ENCODE peak calls at places on chromosome 18, in nine cellular contexts. One of them, this sample, is unnamed.

GRCh38 chr18:9242987-9243386 is 91.6 kb upstream of the TWSG1 start:
- DNase-seq in CD4-positive, alpha-beta T cell: no peak
- DNase-seq in fibroblast of mammary gland: no peak
- DNase-seq in fibroblast of villous mesenchyme: no peak
- DNase-seq in H9: no peak
- DNase-seq in A549: no peak
- DNase-seq in SK-N-SH: no peak
- DNase-seq in suprapubic skin: no peak
- DNase-seq in HCT116: no peak
- DNase-seq in this sample: no peak

GRCh38 chr18:79581406-79581805 is 98.2 kb upstream of the CTDP1 start:
- DNase-seq in fibroblast of villous mesenchyme: no peak
- DNase-seq in suprapubic skin: peak
- DNase-seq in H9: peak
- DNase-seq in A549: no peak
- DNase-seq in CD4-positive, alpha-beta T cell: no peak
- DNase-seq in fibroblast of mammary gland: no peak
- DNase-seq in HCT116: no peak
- DNase-seq in SK-N-SH: no peak
- DNase-seq in this sample: no peak

GRCh38 chr18:11946756-11947155 is 34.6 kb upstream of the IMPA2 start:
- DNase-seq in fibroblast of mammary gland: peak
- DNase-seq in suprapubic skin: no peak
- DNase-seq in SK-N-SH: no peak
- DNase-seq in HCT116: no peak
- DNase-seq in CD4-positive, alpha-beta T cell: no peak
- DNase-seq in H9: no peak
- DNase-seq in A549: no peak
- DNase-seq in fibroblast of villous mesenchyme: peak
- DNase-seq in this sample: no peak

GRCh38 chr18:5542393-5543035 is 1.3 kb downstream of the EPB41L3 start:
- DNase-seq in fibroblast of villous mesenchyme: no peak
- DNase-seq in HCT116: no peak
- DNase-seq in fibroblast of mammary gland: peak
- DNase-seq in suprapubic skin: no peak
- DNase-seq in CD4-positive, alpha-beta T cell: no peak
- DNase-seq in H9: peak
- DNase-seq in A549: no peak
- DNase-seq in SK-N-SH: peak
- DNase-seq in this sample: no peak

GRCh38 chr18:3367491-3368091 is 82.4 kb upstream of the TGIF1 start:
- DNase-seq in A549: no peak
- DNase-seq in fibroblast of mammary gland: peak
- DNase-seq in suprapubic skin: no peak
- DNase-seq in SK-N-SH: no peak
- DNase-seq in HCT116: no peak
- DNase-seq in CD4-positive, alpha-beta T cell: no peak
- DNase-seq in fibroblast of villous mesenchyme: peak
- DNase-seq in H9: no peak
- DNase-seq in this sample: no peak

GRCh38 chr18:9403795-9404564 is 69.4 kb downstream of the TWSG1 start:
- DNase-seq in suprapubic skin: no peak
- DNase-seq in HCT116: no peak
- DNase-seq in fibroblast of mammary gland: peak
- DNase-seq in H9: peak
- DNase-seq in CD4-positive, alpha-beta T cell: no peak
- DNase-seq in SK-N-SH: no peak
- DNase-seq in A549: no peak
- DNase-seq in fibroblast of villous mesenchyme: peak
- DNase-seq in this sample: no peak

GRCh38 chr18:6746386-6746960 is 17.0 kb downstream of the ARHGAP28 start:
- DNase-seq in suprapubic skin: no peak
- DNase-seq in A549: no peak
- DNase-seq in CD4-positive, alpha-beta T cell: no peak
- DNase-seq in SK-N-SH: no peak
- DNase-seq in fibroblast of mammary gland: peak
- DNase-seq in H9: no peak
- DNase-seq in fibroblast of villous mesenchyme: no peak
- DNase-seq in HCT116: no peak
- DNase-seq in this sample: no peak

GRCh38 chr18:29853126-29853525 is 1189.4 kb downstream of the DSC3 start:
- DNase-seq in suprapubic skin: no peak
- DNase-seq in SK-N-SH: no peak
- DNase-seq in H9: no peak
- DNase-seq in fibroblast of villous mesenchyme: no peak
- DNase-seq in HCT116: no peak
- DNase-seq in CD4-positive, alpha-beta T cell: no peak
- DNase-seq in A549: no peak
- DNase-seq in fibroblast of mammary gland: peak
- DNase-seq in this sample: no peak

GRCh38 chr18:48410095-48410920 is 1.1 kb upstream of the ZBTB7C start:
- DNase-seq in suprapubic skin: peak
- DNase-seq in A549: peak
- DNase-seq in HCT116: peak
- DNase-seq in CD4-positive, alpha-beta T cell: peak
- DNase-seq in fibroblast of villous mesenchyme: peak
- DNase-seq in fibroblast of mammary gland: peak
- DNase-seq in SK-N-SH: peak
- DNase-seq in H9: peak
- DNase-seq in this sample: peak

GRCh38 chr18:59180150-59180845 is 39.7 kb upstream of the GRP start:
- DNase-seq in A549: no peak
- DNase-seq in SK-N-SH: no peak
- DNase-seq in HCT116: no peak
- DNase-seq in H9: no peak
- DNase-seq in suprapubic skin: no peak
- DNase-seq in CD4-positive, alpha-beta T cell: no peak
- DNase-seq in fibroblast of villous mesenchyme: peak
- DNase-seq in fibroblast of mammary gland: peak
- DNase-seq in this sample: no peak

GRCh38 chr18:68489018-68489792 is 225.7 kb downstream of the TMX3 start:
- DNase-seq in fibroblast of villous mesenchyme: peak
- DNase-seq in CD4-positive, alpha-beta T cell: no peak
- DNase-seq in A549: no peak
- DNase-seq in HCT116: no peak
- DNase-seq in SK-N-SH: no peak
- DNase-seq in fibroblast of mammary gland: no peak
- DNase-seq in suprapubic skin: no peak
- DNase-seq in H9: peak
- DNase-seq in this sample: no peak

GRCh38 chr18:25923193-25923592 is 167.2 kb downstream of the SS18 start:
- DNase-seq in fibroblast of villous mesenchyme: no peak
- DNase-seq in CD4-positive, alpha-beta T cell: no peak
- DNase-seq in A549: no peak
- DNase-seq in suprapubic skin: no peak
- DNase-seq in HCT116: no peak
- DNase-seq in SK-N-SH: no peak
- DNase-seq in fibroblast of mammary gland: no peak
- DNase-seq in H9: no peak
- DNase-seq in this sample: no peak

GRCh38 chr18:61901334-61901986 is 8.7 kb upstream of the RNF152 start:
- DNase-seq in suprapubic skin: no peak
- DNase-seq in fibroblast of villous mesenchyme: peak
- DNase-seq in H9: peak
- DNase-seq in SK-N-SH: peak
- DNase-seq in fibroblast of mammary gland: peak
- DNase-seq in A549: peak
- DNase-seq in HCT116: peak
- DNase-seq in CD4-positive, alpha-beta T cell: peak
- DNase-seq in this sample: no peak
- TF ChIP-seq CTCF in suprapubic skin: peak
- TF ChIP-seq CTCF in fibroblast of villous mesenchyme: peak
- TF ChIP-seq CTCF in H9: peak
- TF ChIP-seq CTCF in SK-N-SH: peak
- TF ChIP-seq CTCF in fibroblast of mammary gland: peak
- TF ChIP-seq CTCF in A549: peak
- TF ChIP-seq CTCF in HCT116: peak
- TF ChIP-seq CTCF in CD4-positive, alpha-beta T cell: peak
- TF ChIP-seq CTCF in this sample: peak

DNA sequence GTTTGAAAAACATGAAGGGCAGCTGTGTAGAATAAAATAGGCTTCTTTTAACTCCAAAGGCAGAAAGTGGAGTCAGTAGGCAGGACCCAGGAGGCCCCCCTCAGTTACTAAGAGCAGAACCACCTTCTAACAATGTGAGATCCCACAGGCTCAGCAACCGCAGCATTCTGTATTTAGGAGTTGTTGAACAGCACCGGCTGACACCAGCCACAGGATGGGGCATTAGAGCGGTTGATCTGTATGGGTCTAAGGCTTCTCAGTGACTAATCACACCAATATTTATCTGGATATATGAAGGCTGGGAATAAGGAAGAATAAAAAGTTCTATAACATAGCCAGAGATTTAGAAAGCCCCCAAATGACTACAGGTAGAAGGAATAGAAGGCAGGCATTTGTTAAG is 51.7 kb downstream of the MYO5B start:
- DNase-seq in H9: no peak
- DNase-seq in SK-N-SH: no peak
- DNase-seq in CD4-positive, alpha-beta T cell: no peak
- DNase-seq in suprapubic skin: no peak
- DNase-seq in A549: no peak
- DNase-seq in fibroblast of villous mesenchyme: no peak
- DNase-seq in HCT116: no peak
- DNase-seq in fibroblast of mammary gland: no peak
- DNase-seq in this sample: no peak
- TF ChIP-seq CTCF in H9: peak
- TF ChIP-seq CTCF in SK-N-SH: no peak
- TF ChIP-seq CTCF in CD4-positive, alpha-beta T cell: no peak
- TF ChIP-seq CTCF in suprapubic skin: no peak
- TF ChIP-seq CTCF in A549: no peak
- TF ChIP-seq CTCF in fibroblast of villous mesenchyme: no peak
- TF ChIP-seq CTCF in HCT116: peak
- TF ChIP-seq CTCF in fibroblast of mammary gland: no peak
- TF ChIP-seq CTCF in this sample: no peak

DNA sequence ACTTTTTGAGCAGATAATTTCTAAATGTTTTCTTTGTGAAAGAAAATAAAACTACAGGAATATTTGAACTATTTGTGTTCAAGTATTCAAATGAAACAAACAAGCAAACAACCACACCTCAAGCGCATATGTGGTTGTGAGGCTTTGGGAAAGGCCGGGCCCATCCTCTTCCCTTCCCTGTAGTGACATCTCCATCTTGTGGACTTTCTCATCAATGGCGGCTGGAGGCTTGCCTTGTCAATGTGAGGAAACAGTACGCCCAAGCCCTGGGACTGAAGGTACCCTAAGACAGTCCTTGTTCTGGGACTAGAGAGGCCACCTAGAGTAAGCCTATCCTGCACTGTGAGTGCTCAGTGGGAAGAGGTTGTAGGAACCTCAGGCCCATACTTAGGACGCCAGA is 166.8 kb downstream of the TPGS2 start:
- DNase-seq in CD4-positive, alpha-beta T cell: no peak
- DNase-seq in fibroblast of mammary gland: peak
- DNase-seq in fibroblast of villous mesenchyme: peak
- DNase-seq in SK-N-SH: no peak
- DNase-seq in HCT116: no peak
- DNase-seq in suprapubic skin: no peak
- DNase-seq in A549: no peak
- DNase-seq in H9: peak
- DNase-seq in this sample: no peak
- TF ChIP-seq CTCF in CD4-positive, alpha-beta T cell: no peak
- TF ChIP-seq CTCF in fibroblast of mammary gland: peak
- TF ChIP-seq CTCF in fibroblast of villous mesenchyme: peak
- TF ChIP-seq CTCF in SK-N-SH: peak
- TF ChIP-seq CTCF in HCT116: peak
- TF ChIP-seq CTCF in suprapubic skin: no peak
- TF ChIP-seq CTCF in A549: no peak
- TF ChIP-seq CTCF in H9: peak
- TF ChIP-seq CTCF in this sample: no peak

GRCh38 chr18:55384551-55385275 is 203.3 kb downstream of the TCF4 start:
- DNase-seq in fibroblast of mammary gland: peak
- DNase-seq in fibroblast of villous mesenchyme: peak
- DNase-seq in SK-N-SH: peak
- DNase-seq in CD4-positive, alpha-beta T cell: no peak
- DNase-seq in H9: peak
- DNase-seq in A549: no peak
- DNase-seq in suprapubic skin: no peak
- DNase-seq in HCT116: no peak
- DNase-seq in this sample: no peak
- TF ChIP-seq CTCF in fibroblast of mammary gland: peak
- TF ChIP-seq CTCF in fibroblast of villous mesenchyme: peak
- TF ChIP-seq CTCF in SK-N-SH: peak
- TF ChIP-seq CTCF in CD4-positive, alpha-beta T cell: no peak
- TF ChIP-seq CTCF in H9: peak
- TF ChIP-seq CTCF in A549: no peak
- TF ChIP-seq CTCF in suprapubic skin: peak
- TF ChIP-seq CTCF in HCT116: peak
- TF ChIP-seq CTCF in this sample: no peak

GRCh38 chr18:57906852-57907251 is 103.7 kb upstream of the ATP8B1 start:
- DNase-seq in A549: peak
- DNase-seq in H9: no peak
- DNase-seq in SK-N-SH: no peak
- DNase-seq in suprapubic skin: no peak
- DNase-seq in CD4-positive, alpha-beta T cell: no peak
- DNase-seq in HCT116: no peak
- DNase-seq in fibroblast of mammary gland: no peak
- DNase-seq in fibroblast of villous mesenchyme: no peak
- DNase-seq in this sample: no peak
- TF ChIP-seq CTCF in A549: no peak
- TF ChIP-seq CTCF in H9: peak
- TF ChIP-seq CTCF in SK-N-SH: peak
- TF ChIP-seq CTCF in suprapubic skin: no peak
- TF ChIP-seq CTCF in CD4-positive, alpha-beta T cell: no peak
- TF ChIP-seq CTCF in HCT116: peak
- TF ChIP-seq CTCF in fibroblast of mammary gland: peak
- TF ChIP-seq CTCF in fibroblast of villous mesenchyme: peak
- TF ChIP-seq CTCF in this sample: no peak

DNA sequence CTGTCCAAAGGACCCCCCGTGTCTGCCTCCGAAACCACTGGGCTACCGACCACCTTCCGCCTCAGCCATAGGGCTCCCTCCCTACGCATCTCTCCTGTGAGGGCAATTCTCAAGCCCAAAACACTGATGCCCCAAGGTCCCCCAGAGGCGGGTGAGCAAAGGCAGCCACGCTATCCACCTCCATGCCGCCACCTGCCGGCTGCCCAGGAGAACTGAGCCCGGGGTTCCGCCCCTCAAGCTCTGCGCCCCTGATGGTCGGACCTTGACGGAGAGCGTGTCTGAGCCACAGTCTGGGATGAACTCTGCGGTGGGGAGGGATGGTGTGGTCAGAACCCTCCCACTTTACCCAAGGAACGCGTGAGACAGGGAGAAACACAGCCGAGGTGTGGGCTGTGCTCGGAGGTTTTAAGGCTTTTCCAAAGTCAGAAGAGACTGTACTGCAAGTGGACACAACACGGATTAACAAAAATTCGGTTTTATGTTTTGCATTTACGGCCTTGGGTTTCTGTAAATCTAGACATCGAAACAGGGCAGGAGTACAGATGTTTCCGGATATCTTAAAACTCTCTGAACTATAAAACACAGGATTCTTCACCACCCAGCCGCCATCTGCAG is 114.1 kb downstream of the ZNF516 start:
- DNase-seq in SK-N-SH: no peak
- DNase-seq in fibroblast of mammary gland: peak
- DNase-seq in H9: peak
- DNase-seq in HCT116: peak
- DNase-seq in CD4-positive, alpha-beta T cell: no peak
- DNase-seq in fibroblast of villous mesenchyme: peak
- DNase-seq in suprapubic skin: peak
- DNase-seq in A549: peak
- DNase-seq in this sample: no peak
- TF ChIP-seq CTCF in SK-N-SH: no peak
- TF ChIP-seq CTCF in fibroblast of mammary gland: peak
- TF ChIP-seq CTCF in H9: peak
- TF ChIP-seq CTCF in HCT116: peak
- TF ChIP-seq CTCF in CD4-positive, alpha-beta T cell: no peak
- TF ChIP-seq CTCF in fibroblast of villous mesenchyme: peak
- TF ChIP-seq CTCF in suprapubic skin: peak
- TF ChIP-seq CTCF in A549: peak
- TF ChIP-seq CTCF in this sample: no peak

This sample was measured in activated B cell treated with CpG ODN at 0.5 μM for 24 hours.